ENCODE peak calls at places on chromosomes 3 and 15, in nine cellular contexts. E is cardiac muscle cell, D is WTC11, T is mucosa of descending colon, O is M059J, C is cardiac fibroblast, K is substantia nigra, Z is ureter, L is HFF-Myc. Y is an unnamed sample.
A peak's percentile ranks its signal among the peaks of the same experiment; 100 is the strongest.

GRCh38 chr3:146554168-146554760 is 9.9 kb upstream of the PLSCR1 start:
- DNase-seq in E (peak; percentile 53), D (no peak), T (no peak), O (no peak), C (peak; percentile 33), K (no peak), Z (no peak), L (no peak), Y (no peak)

GRCh38 chr3:169744332-169745054 is 20.4 kb downstream of the TERC start:
- DNase-seq in E (peak; percentile 62), D (no peak), T (no peak), O (peak; percentile 37), C (peak; percentile 68), K (no peak), Z (no peak), L (no peak), Y (no peak)

GRCh38 chr3:71499477-71499876 is 84.1 kb downstream of the FOXP1 start:
- DNase-seq in E (no peak), D (no peak), T (no peak), O (no peak), C (no peak), K (no peak), Z (no peak), L (no peak), Y (no peak)

GRCh38 chr3:152376351-152377183 is 107.8 kb downstream of the MBNL1 start:
- DNase-seq in E (peak; percentile 56), D (no peak), T (no peak), O (no peak), C (peak; percentile 61), K (no peak), Z (no peak), L (no peak), Y (no peak)

GRCh38 chr15:82572311-82572710 is 32.1 kb upstream of the RPS17 start:
- DNase-seq in E (peak; percentile 12), D (no peak), T (no peak), O (peak; percentile 18), C (no peak), K (no peak), Z (no peak), L (no peak), Y (no peak)

GRCh38 chr3:61901986-61902385 is 340.6 kb downstream of the PTPRG start:
- DNase-seq in E (no peak), D (no peak), T (no peak), O (no peak), C (no peak), K (no peak), Z (no peak), L (no peak), Y (no peak)

GRCh38 chr3:32403663-32404062 is 12.0 kb downstream of the CMTM7 start:
- DNase-seq in E (no peak), D (no peak), T (no peak), O (no peak), C (no peak), K (no peak), Z (no peak), L (no peak), Y (no peak)

GRCh38 chr3:94115482-94115881 is 52.6 kb downstream of the NSUN3 start:
- DNase-seq in E (peak; percentile 59), D (no peak), T (no peak), O (peak; percentile 51), C (peak; percentile 49), K (no peak), Z (no peak), L (peak; percentile 27), Y (no peak)

GRCh38 chr3:17602126-17602525 is 140.3 kb downstream of the TBC1D5 start:
- DNase-seq in E (no peak), D (no peak), T (no peak), O (peak; percentile 71), C (no peak), K (no peak), Z (no peak), L (no peak), Y (no peak)

GRCh38 chr3:142724682-142725351 is 983 bp downstream of the TRPC1 start:
- DNase-seq in E (no peak), D (peak; percentile 75), T (no peak), O (peak; percentile 72), C (peak; percentile 34), K (no peak), Z (no peak), L (no peak), Y (peak; percentile 85)

GRCh38 chr3:124126446-124127017 is 134.6 kb upstream of the ROPN1 start:
- DNase-seq in E (no peak), D (no peak), T (no peak), O (no peak), C (no peak), K (no peak), Z (no peak), L (no peak), Y (no peak)

GRCh38 chr3:49727154-49727923 is 3.6 kb upstream of the GMPPB start:
- DNase-seq in E (no peak), D (no peak), T (no peak), O (no peak), C (no peak), K (no peak), Z (no peak), L (no peak), Y (no peak)

GRCh38 chr3:81443948-81444347 is 317.5 kb downstream of the GBE1 start:
- DNase-seq in E (peak; percentile 83), D (no peak), T (no peak), O (peak; percentile 40), C (peak; percentile 74), K (no peak), Z (no peak), L (no peak), Y (no peak)

GRCh38 chr15:83206971-83207621 is 527 bp downstream of the HDGFL3 start:
- DNase-seq in E (peak; percentile 48), D (peak; percentile 57), T (no peak), O (peak; percentile 32), C (peak; percentile 46), K (no peak), Z (peak; percentile 45), L (no peak), Y (peak; percentile 74)

GRCh38 chr3:12508316-12508715 is 24.0 kb downstream of the TSEN2 start:
- DNase-seq in E (peak; percentile 95), D (no peak), T (no peak), O (peak; percentile 88), C (peak; percentile 95), K (no peak), Z (no peak), L (peak; percentile 93), Y (no peak)

GRCh38 chr3:141915016-141915415 is 38.6 kb downstream of the ATP1B3 start:
- DNase-seq in E (no peak), D (no peak), T (no peak), O (no peak), C (no peak), K (no peak), Z (no peak), L (no peak), Y (no peak)

GRCh38 chr3:116019254-116019763 is 396.0 kb downstream of the GAP43 start:
- DNase-seq in E (no peak), D (no peak), T (no peak), O (no peak), C (no peak), K (no peak), Z (no peak), L (no peak), Y (no peak)

GRCh38 chr3:31444220-31445142 is 88.2 kb upstream of the STT3B start:
- DNase-seq in E (no peak), D (no peak), T (no peak), O (no peak), C (no peak), K (no peak), Z (no peak), L (no peak), Y (no peak)

GRCh38 chr15:31402511-31403056 is 75.9 kb downstream of the KLF13 start:
- DNase-seq in E (peak; percentile 96), D (no peak), T (no peak), O (no peak), C (peak; percentile 97), K (no peak), Z (no peak), L (no peak), Y (peak; percentile 51)

GRCh38 chr3:127233371-127233770 is 40.4 kb downstream of the PRR23E start:
- DNase-seq in E (peak; percentile 14), D (peak; percentile 41), T (no peak), O (peak; percentile 51), C (no peak), K (no peak), Z (no peak), L (no peak), Y (no peak)

GRCh38 chr3:54988302-54989022 is 60.6 kb upstream of the LRTM1 start:
- DNase-seq in E (peak; percentile 95), D (no peak), T (no peak), O (no peak), C (peak; percentile 95), K (no peak), Z (peak; percentile 46), L (peak; percentile 58), Y (no peak)

GRCh38 chr15:83928878-83929418 is 275.0 kb downstream of the ADAMTSL3 start:
- DNase-seq in E (no peak), D (no peak), T (no peak), O (no peak), C (no peak), K (no peak), Z (no peak), L (no peak), Y (no peak)

GRCh38 chr3:5431811-5432378 is 244.4 kb downstream of the EDEM1 start:
- DNase-seq in E (no peak), D (no peak), T (no peak), O (no peak), C (no peak), K (no peak), Z (no peak), L (no peak), Y (no peak)

GRCh38 chr3:87654184-87654583 is 377.8 kb upstream of the POU1F1 start:
- DNase-seq in E (no peak), D (no peak), T (no peak), O (no peak), C (no peak), K (no peak), Z (no peak), L (no peak), Y (no peak)

GRCh38 chr3:32313723-32314473 is 75.4 kb downstream of the CMTM8 start:
- DNase-seq in E (peak; percentile 35), D (no peak), T (no peak), O (peak; percentile 50), C (peak; percentile 33), K (no peak), Z (no peak), L (no peak), Y (no peak)

GRCh38 chr3:119665954-119666559 is 5.7 kb upstream of the POPDC2 start:
- DNase-seq in E (no peak), D (no peak), T (no peak), O (no peak), C (no peak), K (no peak), Z (no peak), L (no peak), Y (no peak)

GRCh38 chr15:99135194-99135593 is 30.3 kb downstream of the SYNM start:
- DNase-seq in E (no peak), D (no peak), T (no peak), O (no peak), C (no peak), K (no peak), Z (no peak), L (no peak), Y (no peak)

GRCh38 chr15:57820119-57820518 is 113.6 kb downstream of the POLR2M start:
- DNase-seq in E (peak; percentile 25), D (no peak), T (no peak), O (peak; percentile 24), C (peak; percentile 15), K (no peak), Z (no peak), L (peak; percentile 14), Y (no peak)

GRCh38 chr3:63390831-63391230 is 112.7 kb downstream of the SYNPR start:
- DNase-seq in E (no peak), D (no peak), T (no peak), O (peak; percentile 12), C (no peak), K (no peak), Z (no peak), L (no peak), Y (no peak)

Y was measured in ecto neural progenitor cell.